ENCODE peak calls at places on chromosomes 2 and 18, in five cellular contexts. One of them, this sample, is unnamed.

GRCh38 chr18:29753379-29753778 is 1289.2 kb downstream of the DSC3 start:
- DNase-seq in tibial nerve: no peak
- DNase-seq in uterus: no peak
- DNase-seq in adrenal gland: no peak
- DNase-seq in spleen: no peak
- DNase-seq in this sample: no peak

GRCh38 chr2:140359056-140359771 is 1579.0 kb upstream of the NXPH2 start:
- DNase-seq in spleen: no peak
- DNase-seq in adrenal gland: no peak
- DNase-seq in uterus: no peak
- DNase-seq in tibial nerve: no peak
- DNase-seq in this sample: no peak

GRCh38 chr2:238467772-238468171 is 41.0 kb downstream of the ASB1 start:
- DNase-seq in adrenal gland: no peak
- DNase-seq in spleen: no peak
- DNase-seq in tibial nerve: no peak
- DNase-seq in uterus: no peak
- DNase-seq in this sample: no peak

GRCh38 chr18:67385455-67385854 is 131.1 kb downstream of the DSEL start:
- DNase-seq in tibial nerve: no peak
- DNase-seq in adrenal gland: no peak
- DNase-seq in uterus: no peak
- DNase-seq in spleen: no peak
- DNase-seq in this sample: no peak

GRCh38 chr2:231975001-231975400 is 13.5 kb downstream of the DIS3L2 start:
- DNase-seq in uterus: no peak
- DNase-seq in spleen: no peak
- DNase-seq in adrenal gland: no peak
- DNase-seq in tibial nerve: no peak
- DNase-seq in this sample: no peak

GRCh38 chr2:170411660-170412059 is 233.7 kb downstream of the MYO3B start:
- DNase-seq in spleen: no peak
- DNase-seq in tibial nerve: no peak
- DNase-seq in uterus: no peak
- DNase-seq in adrenal gland: no peak
- DNase-seq in this sample: no peak

GRCh38 chr2:73085691-73086090 is 14.2 kb upstream of the SFXN5 start:
- DNase-seq in tibial nerve: peak
- DNase-seq in spleen: peak
- DNase-seq in adrenal gland: peak
- DNase-seq in uterus: peak
- DNase-seq in this sample: peak

GRCh38 chr2:62595468-62595867 is 89.5 kb upstream of the TMEM17 start:
- DNase-seq in adrenal gland: no peak
- DNase-seq in spleen: no peak
- DNase-seq in uterus: no peak
- DNase-seq in tibial nerve: no peak
- DNase-seq in this sample: no peak

GRCh38 chr2:120312076-120312475 is 33.9 kb upstream of the INHBB start:
- DNase-seq in spleen: peak
- DNase-seq in tibial nerve: no peak
- DNase-seq in uterus: no peak
- DNase-seq in adrenal gland: no peak
- DNase-seq in this sample: no peak

GRCh38 chr18:74496508-74497307 is 545 bp downstream of the CNDP2 start:
- DNase-seq in tibial nerve: no peak
- DNase-seq in adrenal gland: peak
- DNase-seq in spleen: no peak
- DNase-seq in uterus: peak
- DNase-seq in this sample: peak

GRCh38 chr2:151783133-151783520 is 45.1 kb downstream of the ARL5A start:
- DNase-seq in tibial nerve: no peak
- DNase-seq in uterus: no peak
- DNase-seq in spleen: no peak
- DNase-seq in adrenal gland: no peak
- DNase-seq in this sample: no peak

GRCh38 chr18:58101291-58101706 is 57.3 kb downstream of the NEDD4L start:
- DNase-seq in uterus: no peak
- DNase-seq in adrenal gland: no peak
- DNase-seq in spleen: no peak
- DNase-seq in tibial nerve: no peak
- DNase-seq in this sample: no peak

GRCh38 chr2:98569197-98569793 is 39.0 kb downstream of the COA5 start:
- DNase-seq in adrenal gland: peak
- DNase-seq in uterus: peak
- DNase-seq in spleen: peak
- DNase-seq in tibial nerve: no peak
- DNase-seq in this sample: peak

GRCh38 chr2:236824836-236825235 is 255.2 kb downstream of the ACKR3 start:
- DNase-seq in uterus: no peak
- DNase-seq in adrenal gland: no peak
- DNase-seq in spleen: no peak
- DNase-seq in tibial nerve: no peak
- DNase-seq in this sample: no peak

GRCh38 chr2:95305341-95306058 is 8.4 kb downstream of the KCNIP3 start:
- DNase-seq in spleen: no peak
- DNase-seq in tibial nerve: no peak
- DNase-seq in uterus: no peak
- DNase-seq in adrenal gland: no peak
- DNase-seq in this sample: no peak

GRCh38 chr2:68185541-68186164 is 28.0 kb downstream of the PNO1 start:
- DNase-seq in spleen: no peak
- DNase-seq in adrenal gland: no peak
- DNase-seq in uterus: no peak
- DNase-seq in tibial nerve: no peak
- DNase-seq in this sample: no peak
- TF ChIP-seq CTCF in spleen: peak
- TF ChIP-seq CTCF in adrenal gland: peak
- TF ChIP-seq CTCF in uterus: no peak
- TF ChIP-seq CTCF in tibial nerve: peak
- TF ChIP-seq CTCF in this sample: no peak

GRCh38 chr2:134466141-134466540 is 212.3 kb downstream of the MGAT5 start:
- DNase-seq in spleen: no peak
- DNase-seq in uterus: no peak
- DNase-seq in adrenal gland: peak
- DNase-seq in tibial nerve: no peak
- DNase-seq in this sample: no peak
- TF ChIP-seq CTCF in spleen: peak
- TF ChIP-seq CTCF in uterus: no peak
- TF ChIP-seq CTCF in adrenal gland: no peak
- TF ChIP-seq CTCF in tibial nerve: no peak
- TF ChIP-seq CTCF in this sample: no peak

DNA sequence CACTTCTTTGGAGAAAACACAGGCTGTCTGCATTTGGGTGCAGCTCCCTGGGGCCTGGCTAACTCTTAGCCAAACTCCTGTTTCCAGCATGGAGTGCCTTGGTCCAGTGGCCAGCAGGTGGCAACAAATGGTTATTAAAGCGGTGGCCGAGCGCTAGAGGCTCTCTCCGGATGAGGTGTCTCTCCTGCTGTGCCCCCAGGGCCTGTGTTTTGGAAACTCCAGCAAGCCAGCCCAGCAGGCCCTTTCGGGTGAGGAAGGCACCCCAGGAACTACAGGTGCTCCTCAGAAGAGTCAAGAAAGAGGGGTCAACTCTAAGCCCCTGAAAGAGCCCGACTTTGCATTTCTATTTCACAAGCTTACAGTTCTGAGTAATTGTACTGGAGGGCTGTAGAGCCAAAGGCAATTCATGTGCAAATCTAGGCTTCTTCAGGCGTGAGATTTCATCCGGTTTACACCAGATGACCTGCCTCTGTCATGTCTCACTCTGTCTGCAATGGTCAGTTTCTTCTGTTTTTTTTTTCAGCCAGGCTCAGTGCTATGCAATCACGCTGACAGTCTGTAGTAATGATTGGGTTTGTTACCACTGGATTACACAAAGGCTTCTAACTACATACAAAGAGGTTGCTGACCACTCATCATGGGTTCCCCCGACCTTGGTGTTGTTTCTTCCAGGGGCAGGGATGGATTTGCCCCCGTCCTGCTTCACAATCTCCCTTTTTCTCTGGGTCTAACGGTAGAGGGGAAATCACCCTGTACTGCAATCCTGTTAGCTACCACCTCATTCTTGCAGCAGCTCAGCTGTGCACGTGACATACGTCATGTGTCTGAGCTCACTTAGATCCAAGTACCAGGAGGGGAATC is 7.6 kb upstream of the CHRNA1 start:
- DNase-seq in uterus: peak
- DNase-seq in tibial nerve: peak
- DNase-seq in adrenal gland: peak
- DNase-seq in spleen: peak
- DNase-seq in this sample: peak
- TF ChIP-seq CTCF in uterus: peak
- TF ChIP-seq CTCF in tibial nerve: peak
- TF ChIP-seq CTCF in adrenal gland: peak
- TF ChIP-seq CTCF in spleen: peak
- TF ChIP-seq CTCF in this sample: peak

GRCh38 chr2:223214721-223215120 is 162.7 kb downstream of the KCNE4 start:
- DNase-seq in adrenal gland: no peak
- DNase-seq in uterus: no peak
- DNase-seq in tibial nerve: no peak
- DNase-seq in spleen: no peak
- DNase-seq in this sample: no peak
- TF ChIP-seq CTCF in adrenal gland: no peak
- TF ChIP-seq CTCF in uterus: no peak
- TF ChIP-seq CTCF in tibial nerve: no peak
- TF ChIP-seq CTCF in spleen: no peak
- TF ChIP-seq CTCF in this sample: no peak

DNA sequence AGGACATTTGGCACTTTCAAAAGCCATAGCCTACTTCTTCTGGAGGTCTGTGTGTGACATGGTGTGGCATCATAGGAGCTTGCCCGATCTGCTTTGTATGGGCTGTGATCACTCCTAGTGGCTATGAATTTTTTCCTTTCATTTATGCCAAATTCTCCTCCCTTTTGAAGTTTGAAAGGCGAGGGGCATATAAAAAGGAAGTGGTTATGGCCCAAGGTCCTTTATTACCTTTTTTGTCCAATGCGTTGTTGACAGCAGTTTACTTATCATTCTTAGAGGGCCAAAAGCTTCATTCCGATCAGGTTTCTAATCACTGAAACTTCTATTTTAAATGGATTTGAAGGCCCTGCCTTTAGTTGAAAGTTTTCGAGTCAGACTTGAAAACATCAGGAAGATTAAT is 224.3 kb upstream of the FOSL2 start:
- DNase-seq in adrenal gland: no peak
- DNase-seq in tibial nerve: no peak
- DNase-seq in spleen: no peak
- DNase-seq in uterus: no peak
- DNase-seq in this sample: no peak
- TF ChIP-seq CTCF in adrenal gland: no peak
- TF ChIP-seq CTCF in tibial nerve: no peak
- TF ChIP-seq CTCF in spleen: no peak
- TF ChIP-seq CTCF in uterus: no peak
- TF ChIP-seq CTCF in this sample: no peak

GRCh38 chr2:75503048-75503607 is 57.6 kb downstream of the EVA1A start:
- DNase-seq in uterus: no peak
- DNase-seq in adrenal gland: no peak
- DNase-seq in tibial nerve: no peak
- DNase-seq in spleen: no peak
- DNase-seq in this sample: no peak

GRCh38 chr2:75505012-75505411 is 55.7 kb downstream of the EVA1A start:
- DNase-seq in adrenal gland: no peak
- DNase-seq in tibial nerve: no peak
- DNase-seq in spleen: no peak
- DNase-seq in uterus: no peak
- DNase-seq in this sample: no peak

GRCh38 chr2:75500633-75501032 is 60.1 kb downstream of the EVA1A start:
- DNase-seq in spleen: no peak
- DNase-seq in uterus: no peak
- DNase-seq in tibial nerve: no peak
- DNase-seq in adrenal gland: no peak
- DNase-seq in this sample: no peak

DNA sequence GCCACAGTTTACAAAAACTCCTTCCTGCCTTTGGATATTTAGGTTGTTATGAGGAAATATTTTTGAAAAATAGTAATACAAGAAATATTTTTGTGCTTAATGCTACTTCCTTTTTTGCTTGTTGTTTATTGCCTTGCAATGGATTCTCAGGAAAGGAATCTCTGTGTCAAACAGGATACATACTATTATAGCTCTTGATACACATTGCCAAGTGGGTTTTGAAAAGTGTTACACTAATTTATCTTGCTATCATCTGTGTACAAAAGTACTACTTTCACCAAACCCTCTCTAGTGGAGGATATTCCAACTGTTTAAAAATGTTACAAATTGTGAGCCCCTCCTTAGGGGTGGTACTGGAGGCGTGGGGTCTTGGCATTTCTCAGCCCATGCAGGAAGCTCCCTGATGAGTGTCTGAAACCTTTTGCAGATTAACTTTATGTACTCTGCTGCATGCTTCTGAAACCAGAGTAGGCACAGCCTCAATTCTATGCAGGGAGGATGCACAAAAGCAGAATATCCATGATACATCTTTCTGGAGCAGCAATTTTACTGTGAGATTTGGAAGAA is 54.5 kb downstream of the EVA1A start:
- DNase-seq in tibial nerve: no peak
- DNase-seq in uterus: no peak
- DNase-seq in spleen: no peak
- DNase-seq in adrenal gland: no peak
- DNase-seq in this sample: no peak
- TF ChIP-seq CTCF in tibial nerve: no peak
- TF ChIP-seq CTCF in uterus: no peak
- TF ChIP-seq CTCF in spleen: no peak
- TF ChIP-seq CTCF in adrenal gland: no peak
- TF ChIP-seq CTCF in this sample: no peak